ENCODE peak calls at places on chromosomes 13 and 19, in six cellular contexts. One of them, this sample, is unnamed.
A peak's percentile ranks its signal among the peaks of the same experiment; 100 is the strongest.

GRCh38 chr13:62305758-62306157 is 890.1 kb upstream of the PCDH20 start:
- DNase-seq in AG08396: no peak
- DNase-seq in stimulated activated CD4-positive, alpha-beta T cell treated with anti-CD3 and anti-CD28 coated beads, Interleukin-1b, Interleukin-23, amount 100 ng/mL, for 48 hours: no peak
- DNase-seq in kidney epithelial cell: no peak
- DNase-seq in left ventricle myocardium superior: no peak
- DNase-seq in heart right ventricle: no peak
- DNase-seq in this sample: no peak

GRCh38 chr13:67232384-67232783 is 2.2 kb upstream of the PCDH9 start:
- DNase-seq in AG08396: no peak
- DNase-seq in stimulated activated CD4-positive, alpha-beta T cell treated with anti-CD3 and anti-CD28 coated beads, Interleukin-1b, Interleukin-23, amount 100 ng/mL, for 48 hours: no peak
- DNase-seq in left ventricle myocardium superior: no peak
- DNase-seq in heart right ventricle: no peak
- DNase-seq in kidney epithelial cell: no peak
- DNase-seq in this sample: no peak

GRCh38 chr19:33063356-33064116 is 1.2 kb downstream of the RHPN2 start:
- DNase-seq in kidney epithelial cell: no peak
- DNase-seq in left ventricle myocardium superior: peak; percentile 30
- DNase-seq in stimulated activated CD4-positive, alpha-beta T cell treated with anti-CD3 and anti-CD28 coated beads, Interleukin-1b, Interleukin-23, amount 100 ng/mL, for 48 hours: no peak
- DNase-seq in AG08396: peak; percentile 41
- DNase-seq in heart right ventricle: peak; percentile 17
- DNase-seq in this sample: peak; percentile 37

GRCh38 chr13:31209172-31209818 is 9.5 kb downstream of the B3GLCT start:
- DNase-seq in left ventricle myocardium superior: peak; percentile 77
- DNase-seq in AG08396: peak; percentile 52
- DNase-seq in heart right ventricle: peak; percentile 80
- DNase-seq in stimulated activated CD4-positive, alpha-beta T cell treated with anti-CD3 and anti-CD28 coated beads, Interleukin-1b, Interleukin-23, amount 100 ng/mL, for 48 hours: no peak
- DNase-seq in kidney epithelial cell: no peak
- DNase-seq in this sample: peak; percentile 83

GRCh38 chr13:100394005-100394695 is 194.4 kb downstream of the GGACT start:
- DNase-seq in stimulated activated CD4-positive, alpha-beta T cell treated with anti-CD3 and anti-CD28 coated beads, Interleukin-1b, Interleukin-23, amount 100 ng/mL, for 48 hours: peak; percentile 44
- DNase-seq in AG08396: peak; percentile 48
- DNase-seq in heart right ventricle: peak; percentile 8
- DNase-seq in kidney epithelial cell: peak; percentile 28
- DNase-seq in left ventricle myocardium superior: no peak
- DNase-seq in this sample: no peak

GRCh38 chr13:32031025-32031814 is at the start of gene FRY:
- DNase-seq in heart right ventricle: peak; percentile 70
- DNase-seq in kidney epithelial cell: no peak
- DNase-seq in left ventricle myocardium superior: peak; percentile 75
- DNase-seq in stimulated activated CD4-positive, alpha-beta T cell treated with anti-CD3 and anti-CD28 coated beads, Interleukin-1b, Interleukin-23, amount 100 ng/mL, for 48 hours: peak; percentile 26
- DNase-seq in AG08396: peak; percentile 75
- DNase-seq in this sample: peak; percentile 49

GRCh38 chr19:40822161-40822560 is 23.2 kb downstream of the EGLN2 start:
- DNase-seq in left ventricle myocardium superior: no peak
- DNase-seq in AG08396: no peak
- DNase-seq in kidney epithelial cell: no peak
- DNase-seq in heart right ventricle: no peak
- DNase-seq in stimulated activated CD4-positive, alpha-beta T cell treated with anti-CD3 and anti-CD28 coated beads, Interleukin-1b, Interleukin-23, amount 100 ng/mL, for 48 hours: no peak
- DNase-seq in this sample: no peak

GRCh38 chr19:45117167-45117594 is 24.2 kb downstream of the PPP1R37 start:
- DNase-seq in left ventricle myocardium superior: no peak
- DNase-seq in heart right ventricle: no peak
- DNase-seq in stimulated activated CD4-positive, alpha-beta T cell treated with anti-CD3 and anti-CD28 coated beads, Interleukin-1b, Interleukin-23, amount 100 ng/mL, for 48 hours: peak; percentile 77
- DNase-seq in AG08396: no peak
- DNase-seq in kidney epithelial cell: no peak
- DNase-seq in this sample: no peak

GRCh38 chr19:50481351-50482149 is 4.9 kb upstream of the GARIN5A start:
- DNase-seq in AG08396: no peak
- DNase-seq in stimulated activated CD4-positive, alpha-beta T cell treated with anti-CD3 and anti-CD28 coated beads, Interleukin-1b, Interleukin-23, amount 100 ng/mL, for 48 hours: no peak
- DNase-seq in heart right ventricle: no peak
- DNase-seq in left ventricle myocardium superior: peak; percentile 26
- DNase-seq in kidney epithelial cell: no peak
- DNase-seq in this sample: no peak

GRCh38 chr19:8000298-8001038 is 5.0 kb downstream of the ELAVL1 start:
- DNase-seq in heart right ventricle: no peak
- DNase-seq in left ventricle myocardium superior: peak; percentile 58
- DNase-seq in AG08396: no peak
- DNase-seq in kidney epithelial cell: no peak
- DNase-seq in stimulated activated CD4-positive, alpha-beta T cell treated with anti-CD3 and anti-CD28 coated beads, Interleukin-1b, Interleukin-23, amount 100 ng/mL, for 48 hours: no peak
- DNase-seq in this sample: no peak

GRCh38 chr19:10335149-10336053 is 2.1 kb upstream of the RAVER1 start:
- DNase-seq in heart right ventricle: no peak
- DNase-seq in kidney epithelial cell: no peak
- DNase-seq in stimulated activated CD4-positive, alpha-beta T cell treated with anti-CD3 and anti-CD28 coated beads, Interleukin-1b, Interleukin-23, amount 100 ng/mL, for 48 hours: no peak
- DNase-seq in left ventricle myocardium superior: peak; percentile 56
- DNase-seq in AG08396: no peak
- DNase-seq in this sample: no peak

This sample was measured in D721Med.